ENCODE peak calls at places on chromosome 9, in six cellular contexts. Q is heart right ventricle; L is bronchial epithelial cell; M is aorta; S is CD8-positive, alpha-beta memory T cell; T is tibial artery. I is an unnamed sample. For H3K27me3, the result is how much of the 10 kb centered on the place peaks cover.

GRCh38 chr9:86454701-86455402 is 100.6 kb upstream of the TUT7 start:
- DNase-seq in Q (no peak), L (no peak), M (no peak), S (no peak), T (no peak), I (no peak)

GRCh38 chr9:83199240-83199639 is 136.3 kb upstream of the RASEF start:
- DNase-seq in Q (peak), L (peak), M (no peak), S (no peak), T (peak), I (no peak)

GRCh38 chr9:89498845-89499480 is 1.1 kb upstream of the SEMA4D start:
- DNase-seq in Q (no peak), L (no peak), M (no peak), S (peak), T (no peak), I (no peak)

GRCh38 chr9:123507992-123508391 is 152.0 kb downstream of the CRB2 start:
- DNase-seq in Q (no peak), L (no peak), M (no peak), S (no peak), T (no peak), I (no peak)

GRCh38 chr9:127967151-127967809 is 13.5 kb downstream of the EEIG1 start:
- DNase-seq in Q (no peak), L (no peak), M (peak), S (no peak), T (no peak), I (no peak)

GRCh38 chr9:128550226-128550625 is 2.2 kb upstream of the SPTAN1 start:
- DNase-seq in Q (no peak), L (no peak), M (no peak), S (no peak), T (no peak), I (no peak)

GRCh38 chr9:114853071-114853865 is 47.4 kb upstream of the TNFSF15 start:
- DNase-seq in Q (no peak), L (no peak), M (no peak), S (no peak), T (no peak), I (no peak)

GRCh38 chr9:36173861-36174260 is 4.7 kb downstream of the CCIN start:
- DNase-seq in Q (no peak), L (no peak), M (no peak), S (no peak), T (no peak), I (no peak)

GRCh38 chr9:81108821-81109220 is 580.5 kb downstream of the TLE1 start:
- DNase-seq in Q (no peak), L (peak), M (no peak), S (no peak), T (no peak), I (no peak)

GRCh38 chr9:37007295-37007694 is 26.8 kb downstream of the PAX5 start:
- DNase-seq in Q (no peak), L (no peak), M (no peak), S (no peak), T (no peak), I (no peak)

GRCh38 chr9:17719053-17719452 is 140.2 kb downstream of the SH3GL2 start:
- DNase-seq in Q (no peak), L (no peak), M (no peak), S (no peak), T (no peak), I (no peak)

GRCh38 chr9:124216474-124217176 is 41.1 kb upstream of the NEK6 start:
- DNase-seq in Q (peak), L (no peak), M (peak), S (no peak), T (no peak), I (peak)

GRCh38 chr9:4640027-4640426 is 22.1 kb upstream of the PLPP6 start:
- DNase-seq in Q (no peak), L (peak), M (no peak), S (peak), T (no peak), I (no peak)

GRCh38 chr9:37550781-37551180 is 25.4 kb downstream of the FBXO10 start:
- DNase-seq in Q (no peak), L (no peak), M (no peak), S (no peak), T (no peak), I (no peak)

GRCh38 chr9:108316633-108317032 is 539.2 kb downstream of the ACTL7B start:
- DNase-seq in Q (no peak), L (peak), M (no peak), S (no peak), T (no peak), I (no peak)

GRCh38 chr9:76441551-76442322 is 17.2 kb upstream of the GCNT1 start:
- DNase-seq in Q (no peak), L (peak), M (no peak), S (no peak), T (no peak), I (no peak)

GRCh38 chr9:134317431-134318414 is 8.5 kb upstream of the RXRA start:
- DNase-seq in Q (no peak), L (no peak), M (peak), S (no peak), T (no peak), I (no peak)

GRCh38 chr9:129291041-129291501 is 113.0 kb upstream of the IER5L start:
- DNase-seq in Q (no peak), L (no peak), M (no peak), S (no peak), T (peak), I (no peak)

GRCh38 chr9:469672-470040 is 255.0 kb downstream of the DOCK8 start:
- DNase-seq in Q (peak), L (no peak), M (peak), S (no peak), T (peak), I (peak)

GRCh38 chr9:2603621-2604020 is 18.0 kb upstream of the VLDLR start:
- DNase-seq in Q (no peak), L (no peak), M (no peak), S (no peak), T (no peak), I (no peak)

GRCh38 chr9:35172878-35173277 is 11.1 kb downstream of the UNC13B start:
- DNase-seq in Q (no peak), L (no peak), M (no peak), S (no peak), T (no peak), I (no peak)

GRCh38 chr9:91374939-91375338 is 13.2 kb upstream of the AUH start:
- DNase-seq in Q (no peak), L (peak), M (no peak), S (no peak), T (no peak), I (no peak)

GRCh38 chr9:114824130-114824529 is 18.3 kb upstream of the TNFSF15 start:
- DNase-seq in Q (no peak), L (no peak), M (no peak), S (no peak), T (no peak), I (no peak)

GRCh38 chr9:2299156-2299842 is 284.2 kb downstream of the SMARCA2 start:
- DNase-seq in Q (no peak), L (no peak), M (no peak), S (no peak), T (no peak), I (no peak)

GRCh38 chr9:100714372-100715099 is 136.7 kb downstream of the CAVIN4 start:
- DNase-seq in Q (peak), L (peak), M (no peak), S (no peak), T (no peak), I (no peak)

GRCh38 chr9:92740446-92740961 is 24.1 kb downstream of the BICD2 start:
- DNase-seq in Q (no peak), L (peak), M (peak), S (no peak), T (peak), I (peak)

GRCh38 chr9:132268725-132269352 is 85.9 kb downstream of the SETX start:
- DNase-seq in Q (peak), L (peak), M (peak), S (peak), T (peak), I (no peak)

GRCh38 chr9:4814913-4815312 is 22.2 kb downstream of the RCL1 start:
- DNase-seq in Q (no peak), L (no peak), M (no peak), S (no peak), T (no peak), I (no peak)

GRCh38 chr9:135797507-135798302 is 95.7 kb downstream of the KCNT1 start:
- DNase-seq in Q (peak), L (peak), M (no peak), S (no peak), T (no peak), I (no peak)

GRCh38 chr9:130857864-130858730 is 23.0 kb downstream of the ABL1 start:
- DNase-seq in Q (peak), L (no peak), M (peak), S (no peak), T (peak), I (no peak)

GRCh38 chr9:113978954-113979712 is 99.0 kb downstream of the AMBP start:
- DNase-seq in Q (no peak), L (no peak), M (no peak), S (no peak), T (no peak), I (no peak)

GRCh38 chr9:97078362-97078761 is 39.4 kb upstream of the CTSV start:
- DNase-seq in Q (no peak), L (no peak), M (no peak), S (no peak), T (no peak), I (no peak)
- H3K27me3 ChIP-seq in Q (under half), L (under half), M (under half), S (under half), T (under half), I (under half)

GRCh38 chr9:137073992-137074399 is 3.3 kb upstream of the UAP1L1 start:
- DNase-seq in Q (no peak), L (no peak), M (no peak), S (no peak), T (no peak), I (no peak)
- H3K27me3 ChIP-seq in Q (under half), L (under half), M (under half), S (under half), T (under half), I (under half)

GRCh38 chr9:98271479-98271878 is 16.0 kb upstream of the TBC1D2 start:
- DNase-seq in Q (no peak), L (no peak), M (no peak), S (no peak), T (no peak), I (no peak)
- H3K27me3 ChIP-seq in Q (under half), L (under half), M (under half), S (under half), T (under half), I (under half)

GRCh38 chr9:126228111-126228778 is 98.4 kb upstream of the MVB12B start:
- DNase-seq in Q (no peak), L (no peak), M (no peak), S (no peak), T (no peak), I (no peak)

GRCh38 chr9:126228779-126229444 is 97.7 kb upstream of the MVB12B start:
- DNase-seq in Q (peak), L (peak), M (peak), S (peak), T (peak), I (no peak)

GRCh38 chr9:126230692-126231091 is 95.9 kb upstream of the MVB12B start:
- DNase-seq in Q (no peak), L (no peak), M (no peak), S (no peak), T (no peak), I (no peak)

GRCh38 chr9:126226991-126227937 is 99.4 kb upstream of the MVB12B start:
- DNase-seq in Q (no peak), L (no peak), M (no peak), S (no peak), T (no peak), I (no peak)

DNA sequence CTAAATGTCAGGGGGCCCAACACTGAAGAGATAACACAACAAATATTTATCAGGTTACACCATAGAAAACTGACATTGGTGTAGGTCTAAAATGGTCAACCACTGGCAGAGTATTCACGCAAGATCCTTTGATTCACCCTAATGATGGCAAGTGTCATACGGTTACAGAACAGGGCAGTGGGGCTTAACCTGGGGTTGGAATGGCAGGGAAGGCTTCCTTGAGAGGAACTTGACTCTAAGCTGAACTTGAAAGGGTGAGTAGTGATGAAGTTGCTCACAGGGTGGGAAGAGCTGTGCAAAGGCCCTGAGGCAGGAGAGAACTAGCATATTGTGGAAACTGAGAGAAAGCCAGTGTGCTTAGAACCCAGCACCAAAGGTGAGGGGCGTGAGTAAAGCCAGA is 97.1 kb upstream of the MVB12B start:
- DNase-seq in Q (no peak), L (no peak), M (no peak), S (no peak), T (no peak), I (no peak)
- H3K27me3 ChIP-seq in Q (under half), L (under half), M (under half), S (under half), T (under half), I (under half)

DNA sequence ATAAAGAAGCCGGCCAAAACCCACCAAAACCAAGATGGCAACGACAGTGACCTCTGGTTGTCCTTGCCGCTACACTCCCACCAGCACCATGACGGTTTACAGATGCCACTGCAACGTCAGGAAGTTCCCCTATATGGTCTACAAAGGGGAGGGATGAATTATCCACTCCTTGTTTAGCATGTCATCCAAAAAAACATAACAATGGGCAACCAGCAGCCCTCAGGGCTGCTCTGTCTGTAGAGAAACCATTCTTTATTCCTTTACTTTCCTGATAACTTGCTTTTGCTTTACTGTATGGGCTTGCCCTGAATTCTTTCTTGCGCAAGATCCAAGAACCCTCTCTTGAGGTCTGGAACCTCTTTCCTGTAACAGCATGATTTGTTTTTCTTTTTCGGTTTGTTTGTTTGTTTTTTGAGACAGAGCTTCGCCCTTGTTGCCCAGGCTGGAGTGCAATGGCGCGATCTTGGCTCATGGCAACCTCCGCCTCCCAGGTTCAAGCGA is 2.0 kb upstream of the UAP1L1 start:
- DNase-seq in Q (no peak), L (peak), M (no peak), S (no peak), T (no peak), I (no peak)
- H3K27me3 ChIP-seq in Q (under half), L (under half), M (under half), S (under half), T (under half), I (under half)

GRCh38 chr9:120878188-120879130 is 1.5 kb upstream of the PHF19 start:
- DNase-seq in Q (no peak), L (no peak), M (no peak), S (peak), T (no peak), I (no peak)
- H3K27me3 ChIP-seq in Q (under half), L (under half), M (under half), S (under half), T (under half), I (under half)

I was measured in RWPE2.